ENCODE peak calls at places on chromosomes 3 and 15, in four cellular contexts. J is IMR-90, B is NCI-H2227 treated with DMSO at 0.1 percent for 48 hours, X is lung. L is an unnamed sample.

GRCh38 chr3:125161607-125162219 is 50.8 kb downstream of the SLC12A8 start:
- DNase-seq in J (no peak), B (no peak), X (no peak), L (no peak)

GRCh38 chr3:106435899-106436453 is 567.2 kb upstream of the CBLB start:
- DNase-seq in J (no peak), B (no peak), X (no peak), L (no peak)

GRCh38 chr15:98682992-98683701 is 34.8 kb downstream of the IGF1R start:
- DNase-seq in B (no peak), J (peak), X (no peak), L (no peak)

GRCh38 chr15:73322665-73323373 is 45.9 kb downstream of the HCN4 start:
- DNase-seq in J (no peak), X (no peak), B (no peak), L (no peak)

GRCh38 chr3:186938716-186939115 is 8.4 kb downstream of the ST6GAL1 start:
- DNase-seq in B (no peak), J (peak), X (no peak), L (peak)

GRCh38 chr3:186825294-186825821 is 17.2 kb upstream of the ADIPOQ start:
- DNase-seq in J (peak), B (no peak), X (no peak), L (peak)

GRCh38 chr3:46845397-46845859 is 17.8 kb downstream of the MYL3 start:
- DNase-seq in X (peak), J (peak), B (no peak), L (peak)

GRCh38 chr3:16290007-16290826 is 25.2 kb downstream of the OXNAD1 start:
- DNase-seq in B (peak), X (peak), J (peak), L (peak)

GRCh38 chr15:75620776-75621536 is 4.6 kb downstream of the SNUPN start:
- DNase-seq in X (peak), B (no peak), J (peak), L (peak)

GRCh38 chr15:39235084-39235795 is 345.6 kb upstream of the THBS1 start:
- DNase-seq in B (no peak), J (peak), X (no peak), L (peak)

GRCh38 chr3:107308716-107309115 is 68.5 kb upstream of the CCDC54 start:
- DNase-seq in J (no peak), B (no peak), X (no peak), L (no peak)

GRCh38 chr15:65411470-65412071 is 11.2 kb downstream of the IGDCC4 start:
- DNase-seq in B (no peak), X (no peak), J (peak), L (peak)

GRCh38 chr3:31235062-31235704 is 297.5 kb upstream of the STT3B start:
- DNase-seq in X (no peak), B (no peak), J (no peak), L (no peak)

GRCh38 chr3:15645740-15646490 is 44.4 kb downstream of the BTD start:
- DNase-seq in J (peak), X (no peak), B (peak), L (peak)

GRCh38 chr3:183485093-183485492 is 56.7 kb upstream of the MCF2L2 start:
- DNase-seq in B (no peak), X (no peak), J (no peak), L (no peak)

GRCh38 chr15:88624156-88624970 is 3.2 kb downstream of the AEN start:
- DNase-seq in J (peak), B (peak), X (no peak), L (peak)

GRCh38 chr3:37546876-37547275 is 314.8 kb upstream of the CTDSPL start:
- DNase-seq in X (no peak), J (peak), B (no peak), L (no peak)

GRCh38 chr15:31067890-31068603 is 33.5 kb downstream of the TRPM1 start:
- DNase-seq in J (no peak), X (no peak), B (no peak), L (no peak)

GRCh38 chr3:23806322-23807160 is 786 bp downstream of the UBE2E1 start:
- DNase-seq in B (no peak), J (no peak), X (peak), L (no peak)

GRCh38 chr3:94716326-94717018 is 653.6 kb downstream of the NSUN3 start:
- DNase-seq in X (no peak), J (no peak), B (no peak), L (no peak)

GRCh38 chr3:15345051-15345607 is 12.7 kb upstream of the SH3BP5 start:
- DNase-seq in X (no peak), B (no peak), J (no peak), L (no peak)

GRCh38 chr3:154745925-154746324 is 315.9 kb upstream of the GPR149 start:
- DNase-seq in X (no peak), B (no peak), J (no peak), L (no peak)

L was measured in iris pigment epithelial cell.